ENCODE peak calls at places on chromosomes 16 and 17, in seven cellular contexts. C is neural crest cell, Z is MCF 10A, A is MM.1S, P is AG09309, S is endothelial cell, V is stomach. Q is an unnamed sample.

GRCh38 chr17:6894206-6894528 is 62.6 kb upstream of the TEKT1 start:
- DNase-seq in P (no peak), A (no peak), V (no peak), C (no peak), S (peak), Z (no peak), Q (peak)

GRCh38 chr17:80227666-80228065 is 7.4 kb downstream of the SLC26A11 start:
- DNase-seq in V (no peak), S (no peak), Z (no peak), C (no peak), P (no peak), A (no peak), Q (no peak)

GRCh38 chr16:88383401-88384221 is 852 bp downstream of the ZNF469 start:
- DNase-seq in V (peak), Z (no peak), P (no peak), C (peak), S (no peak), A (no peak), Q (peak)

GRCh38 chr17:51258756-51259573 is 884 bp downstream of the MBTD1 start:
- DNase-seq in V (no peak), P (no peak), S (peak), C (no peak), Z (no peak), A (no peak), Q (peak)

GRCh38 chr16:57614546-57615343 is 13.7 kb upstream of the ADGRG1 start:
- DNase-seq in A (no peak), C (no peak), Z (no peak), S (no peak), V (peak), P (no peak), Q (no peak)

GRCh38 chr17:59345476-59345875 is 14.0 kb downstream of the YPEL2 start:
- DNase-seq in C (no peak), A (no peak), V (no peak), S (no peak), P (no peak), Z (no peak), Q (no peak)

GRCh38 chr17:15516150-15516549 is 47.1 kb downstream of the TVP23C start:
- DNase-seq in V (no peak), P (no peak), S (no peak), C (no peak), Z (peak), A (no peak), Q (no peak)

GRCh38 chr16:11602321-11602720 is 15.6 kb upstream of the LITAF start:
- DNase-seq in Z (no peak), P (no peak), S (no peak), V (no peak), A (no peak), C (no peak), Q (no peak)

GRCh38 chr17:43171761-43172487 is 910 bp downstream of the NBR1 start:
- DNase-seq in A (peak), C (no peak), Z (peak), V (no peak), P (peak), S (peak), Q (no peak)

GRCh38 chr17:42891539-42892152 is 9.0 kb upstream of the G6PC1 start:
- DNase-seq in A (no peak), V (peak), C (no peak), P (no peak), S (no peak), Z (no peak), Q (no peak)

GRCh38 chr16:2466667-2467300 is 4.3 kb upstream of the NTN3 start:
- DNase-seq in Z (no peak), P (no peak), V (no peak), S (no peak), C (no peak), A (no peak), Q (no peak)

GRCh38 chr16:68689921-68690320 is 44.8 kb downstream of the CDH3 start:
- DNase-seq in S (no peak), C (no peak), P (no peak), A (no peak), V (no peak), Z (no peak), Q (no peak)

GRCh38 chr16:89918453-89919347 is at the start of gene MC1R:
- DNase-seq in A (peak), P (no peak), Z (no peak), S (peak), C (peak), V (no peak), Q (peak)

GRCh38 chr16:56984639-56985038 is 4.7 kb upstream of the NLRC5 start:
- DNase-seq in P (no peak), Z (no peak), V (no peak), S (no peak), C (no peak), A (no peak), Q (no peak)

GRCh38 chr17:5832886-5833285 is 237.3 kb upstream of the WSCD1 start:
- DNase-seq in C (no peak), Z (peak), P (no peak), A (no peak), V (no peak), S (no peak), Q (no peak)

GRCh38 chr17:80805032-80805751 is 186.4 kb upstream of the CHMP6 start:
- DNase-seq in Z (no peak), A (no peak), V (no peak), S (no peak), P (no peak), C (no peak), Q (no peak)

GRCh38 chr16:4402439-4403132 is 13.8 kb downstream of the CORO7 start:
- DNase-seq in P (no peak), Z (peak), V (peak), C (peak), A (no peak), S (peak), Q (peak)

GRCh38 chr17:40074871-40075215 is 12.1 kb downstream of the THRA start:
- DNase-seq in P (no peak), V (no peak), Z (no peak), S (no peak), C (no peak), A (no peak), Q (no peak)

GRCh38 chr17:28907052-28907438 is 4.2 kb upstream of the DHRS13 start:
- DNase-seq in P (no peak), S (no peak), V (no peak), C (no peak), Z (no peak), A (no peak), Q (no peak)

GRCh38 chr17:62892870-62893338 is 73.1 kb upstream of the TANC2 start:
- DNase-seq in S (peak), Z (peak), C (no peak), P (peak), A (no peak), V (peak), Q (no peak)

GRCh38 chr17:32488604-32489180 is 1.9 kb downstream of the CDK5R1 start:
- DNase-seq in Z (no peak), P (no peak), V (no peak), C (no peak), A (no peak), S (no peak), Q (no peak)

GRCh38 chr16:86872126-86872525 is 293.8 kb downstream of the FOXL1 start:
- DNase-seq in P (no peak), V (no peak), S (no peak), Z (no peak), A (no peak), C (no peak), Q (no peak)

GRCh38 chr16:77214411-77215138 is 15.4 kb downstream of the SYCE1L start:
- DNase-seq in Z (peak), V (no peak), A (no peak), C (no peak), P (no peak), S (no peak), Q (no peak)

GRCh38 chr17:3685174-3685812 is 10.7 kb downstream of the P2RX5 start:
- DNase-seq in S (no peak), P (no peak), V (no peak), C (no peak), A (no peak), Z (no peak), Q (no peak)

GRCh38 chr16:84438971-84439696 is 65.3 kb downstream of the MEAK7 start:
- DNase-seq in A (no peak), P (no peak), Z (no peak), C (no peak), V (no peak), S (no peak), Q (no peak)

GRCh38 chr16:89491238-89491869 is 993 bp upstream of the ANKRD11 start:
- DNase-seq in Z (peak), A (no peak), C (no peak), V (no peak), S (no peak), P (no peak), Q (no peak)

GRCh38 chr17:77735341-77736206 is 222.9 kb upstream of the TNRC6C start:
- DNase-seq in Z (peak), V (peak), P (no peak), S (no peak), C (no peak), A (no peak), Q (no peak)

GRCh38 chr16:87762071-87762571 is 3.7 kb downstream of the KLHDC4 start:
- DNase-seq in S (no peak), Z (peak), P (no peak), V (no peak), C (no peak), A (no peak), Q (no peak)

GRCh38 chr17:40819528-40820125 is 2.8 kb downstream of the KRT10 start:
- DNase-seq in C (no peak), A (no peak), V (no peak), Z (peak), S (peak), P (no peak), Q (no peak)

GRCh38 chr17:57757735-57758134 is 12.6 kb upstream of the CCDC182 start:
- DNase-seq in V (no peak), P (no peak), S (no peak), A (no peak), Z (no peak), C (no peak), Q (no peak)

GRCh38 chr16:82979406-82980111 is 352.8 kb downstream of the CDH13 start:
- DNase-seq in V (no peak), Z (no peak), S (no peak), P (no peak), C (no peak), A (no peak), Q (no peak)

GRCh38 chr16:55088098-55088497 is 157.4 kb downstream of the IRX5 start:
- DNase-seq in A (no peak), S (no peak), V (no peak), C (no peak), Z (no peak), P (no peak), Q (no peak)

GRCh38 chr17:51434434-51435170 is 174.3 kb downstream of the UTP18 start:
- DNase-seq in P (no peak), A (no peak), C (no peak), V (no peak), Z (peak), S (no peak), Q (no peak)

GRCh38 chr16:81140930-81141780 is 45.0 kb upstream of the GCSH start:
- DNase-seq in P (no peak), V (no peak), C (no peak), A (no peak), Z (no peak), S (peak), Q (peak)

GRCh38 chr17:73323622-73324455 is 12.0 kb upstream of the CDC42EP4 start:
- DNase-seq in S (no peak), P (no peak), C (no peak), V (no peak), Z (no peak), A (no peak), Q (no peak)

GRCh38 chr17:78168906-78169793 is 769 bp downstream of the SYNGR2 start:
- DNase-seq in Z (peak), V (peak), A (peak), S (peak), P (no peak), C (no peak), Q (no peak)

GRCh38 chr17:60161598-60162330 is 12.0 kb downstream of the CA4 start:
- DNase-seq in P (no peak), A (no peak), C (no peak), Z (no peak), V (peak), S (peak), Q (peak)

GRCh38 chr17:42519546-42520444 is 16.2 kb upstream of the NAGLU start:
- DNase-seq in C (peak), V (peak), Z (peak), S (peak), A (no peak), P (peak), Q (no peak)

GRCh38 chr17:68035131-68035522 is 408 bp upstream of the KPNA2 start:
- DNase-seq in C (peak), S (peak), V (peak), A (no peak), P (no peak), Z (no peak), Q (peak)

DNA sequence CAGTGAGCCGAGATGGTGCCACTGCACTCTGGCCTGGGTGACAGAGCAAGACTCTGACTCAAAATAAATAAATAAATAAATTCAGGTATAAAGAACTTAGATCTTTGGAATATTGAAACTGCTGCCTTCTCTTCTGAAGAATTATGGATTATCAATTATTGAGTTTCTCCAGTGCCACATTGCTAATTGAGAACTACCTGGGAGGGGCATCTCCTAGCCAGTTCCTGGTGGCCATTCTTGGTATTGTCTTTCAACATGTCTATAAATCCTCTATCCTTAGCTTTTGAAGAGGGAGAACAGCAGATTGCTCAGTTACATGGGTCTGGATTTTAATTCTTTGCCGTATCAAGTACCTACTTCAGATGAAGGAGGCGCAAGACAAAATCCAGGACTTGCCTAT is 29.2 kb downstream of the CALCOCO2 start:
- DNase-seq in P (no peak), A (no peak), V (no peak), Z (no peak), S (no peak), C (no peak), Q (no peak)
- TF ChIP-seq CTCF in P (no peak), A (peak), V (no peak), Z (no peak), S (peak), C (peak), Q (peak)

GRCh38 chr16:1218930-1219611 is 6.0 kb downstream of the TPSG1 start:
- DNase-seq in C (no peak), Z (no peak), A (no peak), P (no peak), V (no peak), S (no peak), Q (no peak)
- TF ChIP-seq CTCF in C (no peak), Z (no peak), A (no peak), P (no peak), V (no peak), S (no peak), Q (no peak)

GRCh38 chr17:38605852-38606645 is at the start of gene SRCIN1:
- DNase-seq in P (no peak), S (peak), C (peak), Z (peak), A (peak), V (peak), Q (peak)
- TF ChIP-seq CTCF in P (peak), S (peak), C (peak), Z (peak), A (peak), V (peak), Q (peak)

DNA sequence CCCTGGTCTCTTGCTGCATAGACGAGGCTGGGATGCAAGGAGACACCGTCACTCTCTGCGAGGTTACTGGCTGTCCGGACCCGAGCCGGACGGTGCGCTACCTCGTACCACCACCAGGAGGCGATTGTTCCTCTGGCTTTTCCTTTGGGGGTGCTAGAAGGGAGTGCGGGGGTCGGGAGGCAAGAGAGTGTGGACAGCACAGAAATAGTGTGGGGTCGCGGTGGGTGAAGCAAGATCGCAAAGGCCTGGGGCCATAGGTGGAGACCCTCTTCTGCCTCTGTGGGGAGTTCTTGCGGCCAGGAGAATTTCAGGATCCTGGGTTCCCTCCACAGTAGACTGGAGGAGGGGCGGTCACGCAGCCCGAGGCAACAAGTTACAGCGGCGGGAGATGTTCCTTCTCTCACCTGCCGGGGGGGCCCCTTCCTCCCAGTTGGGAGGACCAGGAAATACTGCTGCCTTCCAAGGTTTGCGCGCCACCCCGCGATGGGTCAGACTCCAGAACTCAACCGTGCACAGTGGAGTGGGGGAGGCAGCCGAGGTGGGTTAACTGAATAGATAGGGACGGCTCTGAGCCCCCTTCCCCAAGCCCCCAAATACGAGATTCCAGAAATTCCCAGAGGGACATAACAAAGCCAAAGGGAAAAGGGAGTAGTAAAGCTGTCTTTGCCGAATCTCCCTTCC is 6.9 kb downstream of the PHOSPHO1 start:
- DNase-seq in P (no peak), Z (peak), S (peak), C (peak), A (peak), V (peak), Q (peak)
- TF ChIP-seq CTCF in P (peak), Z (peak), S (peak), C (peak), A (peak), V (peak), Q (peak)

DNA sequence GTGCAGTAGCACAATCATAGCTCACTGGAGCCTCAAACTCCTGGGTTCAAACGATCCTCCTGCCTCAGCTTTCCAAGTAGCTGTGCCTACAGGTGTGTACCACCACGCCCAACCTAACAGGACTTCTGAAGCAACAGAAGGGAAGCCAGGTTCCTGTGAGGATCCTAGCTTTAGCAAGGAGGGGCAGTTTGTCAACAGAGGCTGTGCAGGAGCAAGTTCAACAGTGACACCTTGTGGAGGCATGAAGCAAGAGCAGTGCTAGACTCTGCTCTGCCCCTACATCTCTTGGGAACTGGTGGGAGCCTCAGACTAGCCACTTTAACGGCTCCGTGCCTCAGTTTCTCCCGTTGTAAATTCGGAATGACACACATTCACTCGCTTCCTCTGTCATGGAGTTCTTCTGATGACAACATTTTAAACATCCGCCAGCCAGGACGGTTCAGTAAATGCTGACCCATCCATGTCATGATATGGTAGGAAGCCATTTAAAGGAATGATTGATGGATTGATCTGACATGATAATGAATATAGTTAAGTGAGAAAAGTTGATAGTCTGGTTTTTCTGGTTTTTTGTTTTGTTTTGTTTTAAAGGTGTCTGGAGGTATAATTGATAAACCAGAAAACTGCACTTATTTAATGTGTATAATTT is 218.7 kb downstream of the MRTFB start:
- DNase-seq in Z (peak), P (no peak), C (no peak), A (peak), S (no peak), V (peak), Q (peak)
- TF ChIP-seq CTCF in Z (peak), P (peak), C (peak), A (peak), S (peak), V (no peak), Q (peak)

GRCh38 chr16:14629919-14630619 is at the start of gene PARN:
- DNase-seq in C (peak), V (peak), Z (peak), S (peak), P (peak), A (peak), Q (peak)
- TF ChIP-seq CTCF in C (no peak), V (no peak), Z (no peak), S (no peak), P (no peak), A (no peak), Q (no peak)

DNA sequence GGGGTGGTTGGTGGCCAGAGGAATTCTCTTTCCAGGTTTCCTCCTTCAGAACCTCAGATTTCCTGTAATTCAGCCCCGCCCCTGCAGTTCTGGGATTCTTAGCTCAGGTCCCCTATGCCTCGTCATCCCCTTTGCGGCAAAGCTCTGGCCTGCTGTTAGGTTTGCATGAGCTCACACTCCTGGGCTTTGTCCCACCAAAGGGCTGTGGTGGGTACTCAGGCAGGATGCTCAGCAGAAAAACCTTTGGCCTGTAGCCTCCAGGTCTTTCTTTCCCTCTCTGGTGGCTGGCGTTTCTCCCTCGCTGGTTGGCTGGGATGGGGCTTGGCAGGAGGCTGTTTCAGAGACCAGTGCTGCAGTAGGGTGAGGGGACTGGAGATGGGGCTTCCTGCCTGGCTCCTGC is 9.6 kb upstream of the PLEKHG4 start:
- DNase-seq in A (no peak), S (no peak), P (no peak), C (no peak), Z (peak), V (no peak), Q (no peak)
- TF ChIP-seq CTCF in A (no peak), S (no peak), P (no peak), C (no peak), Z (no peak), V (no peak), Q (no peak)

GRCh38 chr17:19345486-19346350 is 16.8 kb downstream of the B9D1 start:
- DNase-seq in Z (no peak), P (no peak), S (no peak), C (no peak), A (no peak), V (no peak), Q (no peak)
- TF ChIP-seq CTCF in Z (no peak), P (no peak), S (no peak), C (no peak), A (no peak), V (no peak), Q (no peak)

DNA sequence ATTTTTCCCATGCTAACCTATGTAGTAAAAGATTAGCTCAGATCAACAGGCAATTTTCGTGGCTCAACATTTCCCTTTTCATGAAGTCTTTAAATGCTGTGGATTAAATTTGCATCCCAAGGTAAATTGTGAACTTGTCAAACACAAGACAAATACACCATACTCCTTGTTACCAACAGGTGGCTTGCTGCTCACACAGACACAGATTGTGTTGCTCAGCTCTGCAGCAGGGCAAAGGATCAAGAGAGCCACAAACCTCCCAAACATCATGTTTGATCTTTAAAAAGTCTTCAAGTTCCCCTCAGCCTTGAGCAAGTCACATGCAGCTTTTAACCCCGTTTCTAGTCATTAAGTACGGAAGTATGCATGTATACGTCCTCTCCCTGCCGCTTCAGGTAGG is 119.6 kb upstream of the CNTNAP4 start:
- DNase-seq in P (no peak), S (no peak), Z (no peak), C (no peak), V (no peak), A (no peak), Q (no peak)
- TF ChIP-seq CTCF in P (no peak), S (no peak), Z (no peak), C (peak), V (no peak), A (no peak), Q (no peak)

Q was measured in glutamatergic neuron.